ENCODE peak calls at places on chromosomes 1 and 21, in nine cellular contexts. U is PC-3; Z is HEK293T; F is heart left ventricle; I is glomerular endothelial cell; N is uterus; C is stimulated activated naive CD4-positive, alpha-beta T cell; D is T-helper 1 cell; A is immature natural killer cell. M is an unnamed sample.

GRCh38 chr1:10814312-10814711 is 17.9 kb upstream of the CASZ1 start:
- DNase-seq in C (no peak), I (no peak), U (no peak), D (no peak), Z (no peak), N (no peak), F (no peak), A (no peak), M (no peak)

GRCh38 chr1:41578712-41579335 is 94.3 kb upstream of the EDN2 start:
- DNase-seq in I (no peak), D (no peak), A (no peak), F (no peak), U (peak; percentile 49), Z (peak; percentile 62), C (no peak), N (no peak), M (no peak)

GRCh38 chr21:21163904-21164303 is 165.7 kb downstream of the NCAM2 start:
- DNase-seq in Z (peak; percentile 45), F (peak; percentile 39), A (peak; percentile 22), C (peak; percentile 17), D (no peak), U (peak; percentile 72), I (peak; percentile 22), N (peak; percentile 24), M (no peak)

GRCh38 chr1:42429623-42430022 is 26.2 kb downstream of the ZMYND12 start:
- DNase-seq in N (no peak), D (no peak), C (no peak), A (no peak), Z (no peak), U (peak; percentile 12), F (no peak), I (no peak), M (no peak)

GRCh38 chr1:227437495-227438008 is 119.3 kb upstream of the CDC42BPA start:
- DNase-seq in I (no peak), U (peak; percentile 90), N (no peak), F (no peak), C (no peak), Z (peak; percentile 58), D (no peak), A (no peak), M (no peak)

GRCh38 chr1:183871142-183871541 is 66.2 kb downstream of the RGL1 start:
- DNase-seq in I (peak; percentile 97), Z (no peak), A (no peak), F (no peak), U (peak; percentile 83), C (no peak), D (no peak), N (peak; percentile 52), M (no peak)

GRCh38 chr1:31798086-31798432 is 17.8 kb downstream of the SPOCD1 start:
- DNase-seq in A (no peak), F (no peak), D (no peak), U (no peak), Z (no peak), N (no peak), I (no peak), C (no peak), M (no peak)

GRCh38 chr1:209823143-209824041 is 4.4 kb upstream of the UTP25 start:
- DNase-seq in Z (peak; percentile 69), D (no peak), U (peak; percentile 78), A (peak; percentile 46), C (no peak), I (peak; percentile 94), F (no peak), N (no peak), M (no peak)

GRCh38 chr1:55582078-55582477 is 366.9 kb upstream of the USP24 start:
- DNase-seq in N (no peak), C (no peak), F (no peak), Z (no peak), D (no peak), A (no peak), I (no peak), U (no peak), M (no peak)

GRCh38 chr1:109394591-109395281 is 3.0 kb downstream of the SORT1 start:
- DNase-seq in D (no peak), C (no peak), A (no peak), Z (no peak), U (no peak), N (no peak), F (no peak), I (no peak), M (no peak)

GRCh38 chr1:25906644-25907300 is 553 bp upstream of the STMN1 start:
- DNase-seq in F (no peak), N (no peak), C (peak; percentile 46), D (peak; percentile 18), Z (no peak), U (peak; percentile 26), I (no peak), A (no peak), M (no peak)

GRCh38 chr1:215891673-215892072 is 324.6 kb downstream of the KCTD3 start:
- DNase-seq in A (no peak), U (no peak), N (no peak), D (no peak), C (no peak), Z (peak; percentile 26), I (no peak), F (no peak), M (no peak)

GRCh38 chr1:6420594-6421042 is 899 bp upstream of the HES2 start:
- DNase-seq in A (no peak), I (no peak), C (no peak), Z (no peak), F (no peak), U (no peak), D (no peak), N (no peak), M (no peak)

GRCh38 chr1:185561629-185562028 is 172.6 kb upstream of the HMCN1 start:
- DNase-seq in F (no peak), D (no peak), N (no peak), U (peak; percentile 52), I (no peak), A (peak; percentile 41), C (no peak), Z (no peak), M (no peak)

GRCh38 chr1:24392982-24393645 is 20.5 kb downstream of the STPG1 start:
- DNase-seq in N (no peak), I (no peak), A (no peak), Z (no peak), F (no peak), D (no peak), C (no peak), U (no peak), M (no peak)

GRCh38 chr21:23356905-23357304 is 2250.4 kb downstream of the MRPL39 start:
- DNase-seq in U (no peak), N (no peak), Z (no peak), C (no peak), A (no peak), I (no peak), D (no peak), F (no peak), M (no peak)

GRCh38 chr21:46221664-46222435 is 6.7 kb downstream of the LSS start:
- DNase-seq in Z (no peak), C (no peak), F (peak; percentile 45), A (no peak), U (no peak), N (no peak), I (no peak), D (no peak), M (peak; percentile 22)

GRCh38 chr1:28160677-28161328 is 15.7 kb downstream of the PTAFR start:
- DNase-seq in C (no peak), F (no peak), I (peak; percentile 91), A (no peak), U (peak; percentile 63), Z (no peak), D (no peak), N (peak; percentile 25), M (no peak)

GRCh38 chr21:33543505-33544129 is 779 bp downstream of the SON start:
- DNase-seq in F (peak; percentile 78), Z (no peak), D (no peak), C (peak; percentile 65), U (peak; percentile 47), I (no peak), A (no peak), N (no peak), M (peak; percentile 65)

GRCh38 chr1:247747616-247748015 is 325 bp downstream of the OR14A2 start:
- DNase-seq in F (no peak), Z (no peak), I (no peak), C (no peak), D (no peak), A (no peak), N (no peak), U (peak; percentile 72), M (no peak)

GRCh38 chr1:24180676-24181075 is 6.4 kb downstream of the IFNLR1 start:
- DNase-seq in Z (no peak), A (no peak), F (no peak), C (no peak), N (no peak), I (no peak), D (no peak), U (no peak), M (no peak)

GRCh38 chr1:168717906-168718891 is 10.8 kb downstream of the DPT start:
- DNase-seq in Z (no peak), N (no peak), U (no peak), A (no peak), F (peak; percentile 52), I (no peak), D (no peak), C (no peak), M (no peak)

GRCh38 chr1:218330043-218330623 is 15.0 kb upstream of the TGFB2 start:
- DNase-seq in I (no peak), N (no peak), Z (peak; percentile 14), U (peak; percentile 81), C (no peak), D (no peak), A (no peak), F (no peak), M (no peak)

GRCh38 chr1:199226163-199226562 is 587.3 kb downstream of the PTPRC start:
- DNase-seq in Z (no peak), A (peak; percentile 27), D (no peak), I (no peak), C (no peak), N (no peak), F (no peak), U (peak; percentile 75), M (no peak)

GRCh38 chr1:27144920-27145661 is 9.8 kb downstream of the SLC9A1 start:
- DNase-seq in C (no peak), I (no peak), D (no peak), A (no peak), Z (no peak), N (peak; percentile 33), F (no peak), U (no peak), M (peak; percentile 49)

GRCh38 chr21:45034556-45035476 is 39.6 kb upstream of the ADARB1 start:
- DNase-seq in Z (no peak), C (no peak), A (no peak), F (no peak), U (no peak), I (no peak), N (peak; percentile 17), D (no peak), M (no peak)

GRCh38 chr21:28089599-28090421 is 902.9 kb downstream of the LTN1 start:
- DNase-seq in U (peak; percentile 16), N (no peak), A (no peak), F (no peak), I (no peak), C (no peak), Z (no peak), D (no peak), M (no peak)

GRCh38 chr1:240322943-240323342 is 231.3 kb downstream of the FMN2 start:
- DNase-seq in Z (no peak), D (no peak), C (no peak), A (no peak), U (no peak), I (no peak), F (no peak), N (no peak), M (no peak)

GRCh38 chr1:119323216-119323982 is 45.2 kb upstream of the HAO2 start:
- DNase-seq in N (no peak), D (no peak), F (no peak), A (no peak), C (no peak), U (no peak), I (no peak), Z (no peak), M (no peak)

GRCh38 chr1:91080650-91081049 is 58.8 kb upstream of the ZNF644 start:
- DNase-seq in A (no peak), F (no peak), Z (no peak), U (peak; percentile 9), N (no peak), I (no peak), D (no peak), C (no peak), M (no peak)

GRCh38 chr1:34162852-34163766 is 1.9 kb downstream of the CSMD2 start:
- DNase-seq in A (no peak), C (no peak), U (peak; percentile 44), I (no peak), N (no peak), F (peak; percentile 48), D (no peak), Z (peak; percentile 70), M (peak; percentile 17)

M was measured in gastrocnemius medialis.